ENCODE peak calls at places on chromosomes 4 and X, in six cellular contexts. A is A549; U is T-helper 17 cell; L is aorta; Z is right cardiac atrium; S is CD8-positive, alpha-beta T cell. K is an unnamed sample.

GRCh38 chr4:180059216-180059881 is 2183.9 kb upstream of the TENM3 start:
- ATAC-seq in A (peak), U (no peak), L (no peak), Z (no peak), S (no peak), K (no peak)

GRCh38 chr4:108311313-108311712 is 142.6 kb upstream of the LEF1 start:
- ATAC-seq in A (no peak), U (no peak), L (no peak), Z (no peak), S (no peak), K (no peak)

GRCh38 chr4:4914965-4915845 is 55.7 kb downstream of the MSX1 start:
- ATAC-seq in A (no peak), U (no peak), L (peak), Z (no peak), S (no peak), K (no peak)

GRCh38 chr4:167025651-167026050 is 208.6 kb downstream of the SPOCK3 start:
- ATAC-seq in A (peak), U (no peak), L (no peak), Z (no peak), S (no peak), K (no peak)

GRCh38 chr4:6844986-6845385 is 62.5 kb downstream of the KIAA0232 start:
- ATAC-seq in A (no peak), U (no peak), L (no peak), Z (no peak), S (no peak), K (no peak)

GRCh38 chr4:155818639-155819038 is 47.4 kb downstream of the ASIC5 start:
- ATAC-seq in A (no peak), U (no peak), L (no peak), Z (no peak), S (no peak), K (no peak)

GRCh38 chr4:173357939-173358338 is 12.8 kb upstream of the SAP30 start:
- ATAC-seq in A (no peak), U (no peak), L (no peak), Z (no peak), S (no peak), K (no peak)

GRCh38 chr4:108072300-108072699 is 82.6 kb downstream of the HADH start:
- ATAC-seq in A (no peak), U (peak), L (no peak), Z (no peak), S (peak), K (no peak)

GRCh38 chr4:80931645-80932215 is 98.8 kb upstream of the BMP3 start:
- ATAC-seq in A (no peak), U (no peak), L (no peak), Z (no peak), S (no peak), K (peak)

GRCh38 chrX:14030248-14030592 is 528 bp upstream of the GEMIN8 start:
- ATAC-seq in A (peak), U (no peak), L (no peak), Z (no peak), S (no peak), K (peak)

GRCh38 chrX:134580947-134581346 is 77.3 kb downstream of the PLAC1 start:
- ATAC-seq in A (no peak), U (no peak), L (no peak), Z (no peak), S (no peak), K (peak)